ENCODE peak calls at places on chromosome 22, in five cellular contexts. C, D, U, E and H are unnamed samples.

GRCh38 chr22:34943830-34944229 is 122.1 kb upstream of the ISX start:
- DNase-seq in C (no peak), D (no peak), U (no peak), E (no peak), H (no peak)

GRCh38 chr22:20867179-20868099 is 8.6 kb downstream of the SNAP29 start:
- DNase-seq in C (peak), D (peak), U (peak), E (no peak), H (no peak)

GRCh38 chr22:17767236-17768065 is 6.8 kb downstream of the BID start:
- DNase-seq in C (no peak), D (no peak), U (no peak), E (no peak), H (no peak)

GRCh38 chr22:31179345-31179744 is 19.4 kb downstream of the RNF185 start:
- DNase-seq in C (no peak), D (no peak), U (no peak), E (no peak), H (no peak)

GRCh38 chr22:25709758-25710157 is 32.2 kb upstream of the MYO18B start:
- DNase-seq in C (peak), D (no peak), U (no peak), E (no peak), H (no peak)

GRCh38 chr22:43343262-43343988 is at the start of gene SCUBE1:
- DNase-seq in C (no peak), D (peak), U (peak), E (no peak), H (no peak)

GRCh38 chr22:38273135-38273761 is 438 bp upstream of the TMEM184B start:
- DNase-seq in C (peak), D (no peak), U (no peak), E (no peak), H (no peak)

GRCh38 chr22:27747396-27748256 is 53.9 kb downstream of the MN1 start:
- DNase-seq in C (no peak), D (no peak), U (no peak), E (no peak), H (no peak)

GRCh38 chr22:21047730-21048129 is 2.0 kb downstream of the LRRC74B start:
- DNase-seq in C (no peak), D (no peak), U (no peak), E (no peak), H (no peak)

GRCh38 chr22:42340695-42341383 is 70.4 kb upstream of the TCF20 start:
- DNase-seq in C (no peak), D (no peak), U (peak), E (no peak), H (no peak)

GRCh38 chr22:37098976-37099577 is 10.4 kb downstream of the TMPRSS6 start:
- DNase-seq in C (peak), D (no peak), U (no peak), E (no peak), H (no peak)

GRCh38 chr22:31212783-31213626 is 907 bp downstream of the LIMK2 start:
- DNase-seq in C (peak), D (no peak), U (no peak), E (no peak), H (no peak)

GRCh38 chr22:49307071-49307830 is 520.4 kb downstream of the BRD1 start:
- DNase-seq in C (peak), D (no peak), U (peak), E (no peak), H (peak)

GRCh38 chr22:27881404-27881803 is 37.7 kb downstream of the PITPNB start:
- DNase-seq in C (no peak), D (no peak), U (no peak), E (no peak), H (no peak)

GRCh38 chr22:36194971-36195370 is 6.6 kb downstream of the APOL4 start:
- DNase-seq in C (peak), D (peak), U (peak), E (peak), H (no peak)

GRCh38 chr22:35631597-35631996 is 14.5 kb upstream of the MB start:
- DNase-seq in C (peak), D (no peak), U (peak), E (no peak), H (peak)

GRCh38 chr22:49427341-49427740 is 400.3 kb downstream of the BRD1 start:
- DNase-seq in C (no peak), D (no peak), U (no peak), E (no peak), H (no peak)

GRCh38 chr22:31603081-31603525 is 58.9 kb downstream of the PISD start:
- DNase-seq in C (no peak), D (no peak), U (no peak), E (no peak), H (no peak)

GRCh38 chr22:45216133-45217003 is 24.3 kb downstream of the KIAA0930 start:
- DNase-seq in C (no peak), D (no peak), U (no peak), E (no peak), H (peak)

GRCh38 chr22:31496735-31497146 is 405 bp downstream of the SFI1 start:
- DNase-seq in C (peak), D (peak), U (peak), E (peak), H (no peak)

GRCh38 chr22:36930041-36930935 is 16.9 kb downstream of the CSF2RB start:
- DNase-seq in C (no peak), D (no peak), U (no peak), E (no peak), H (peak)

GRCh38 chr22:39177456-39177775 is 24.9 kb upstream of the CBX7 start:
- DNase-seq in C (no peak), D (no peak), U (no peak), E (no peak), H (peak)

GRCh38 chr22:25057013-25057881 is 104.7 kb downstream of the KIAA1671 start:
- DNase-seq in C (peak), D (peak), U (peak), E (peak), H (no peak)

GRCh38 chr22:31637375-31637937 is 24.6 kb downstream of the PISD start:
- DNase-seq in C (peak), D (peak), U (no peak), E (no peak), H (no peak)

GRCh38 chr22:50720861-50721844 is 16.9 kb upstream of the ACR start:
- DNase-seq in C (no peak), D (no peak), U (no peak), E (no peak), H (no peak)

GRCh38 chr22:50139843-50140415 is 30.6 kb upstream of the PANX2 start:
- DNase-seq in C (peak), D (no peak), U (no peak), E (no peak), H (no peak)

GRCh38 chr22:19105867-19106802 is 16.1 kb downstream of the DGCR2 start:
- DNase-seq in C (peak), D (no peak), U (peak), E (peak), H (peak)

GRCh38 chr22:49258107-49259010 is 569.3 kb downstream of the BRD1 start:
- DNase-seq in C (no peak), D (no peak), U (no peak), E (no peak), H (peak)

GRCh38 chr22:38173156-38173906 is 8.3 kb downstream of the PLA2G6 start:
- DNase-seq in C (no peak), D (no peak), U (no peak), E (no peak), H (no peak)

GRCh38 chr22:36398602-36399472 is 11.1 kb upstream of the MYH9 start:
- DNase-seq in C (no peak), D (no peak), U (no peak), E (no peak), H (no peak)

GRCh38 chr22:43337946-43338345 is 5.2 kb downstream of the SCUBE1 start:
- DNase-seq in C (no peak), D (no peak), U (no peak), E (no peak), H (no peak)

GRCh38 chr22:18104566-18104965 is 6.0 kb upstream of the TUBA8 start:
- DNase-seq in C (peak), D (no peak), U (no peak), E (no peak), H (no peak)

GRCh38 chr22:41992496-41992895 is 6.1 kb upstream of the WBP2NL start:
- DNase-seq in C (no peak), D (no peak), U (no peak), E (no peak), H (peak)

GRCh38 chr22:32079110-32080089 is 36.3 kb downstream of the SLC5A1 start:
- DNase-seq in C (no peak), D (no peak), U (no peak), E (no peak), H (no peak)

DNA sequence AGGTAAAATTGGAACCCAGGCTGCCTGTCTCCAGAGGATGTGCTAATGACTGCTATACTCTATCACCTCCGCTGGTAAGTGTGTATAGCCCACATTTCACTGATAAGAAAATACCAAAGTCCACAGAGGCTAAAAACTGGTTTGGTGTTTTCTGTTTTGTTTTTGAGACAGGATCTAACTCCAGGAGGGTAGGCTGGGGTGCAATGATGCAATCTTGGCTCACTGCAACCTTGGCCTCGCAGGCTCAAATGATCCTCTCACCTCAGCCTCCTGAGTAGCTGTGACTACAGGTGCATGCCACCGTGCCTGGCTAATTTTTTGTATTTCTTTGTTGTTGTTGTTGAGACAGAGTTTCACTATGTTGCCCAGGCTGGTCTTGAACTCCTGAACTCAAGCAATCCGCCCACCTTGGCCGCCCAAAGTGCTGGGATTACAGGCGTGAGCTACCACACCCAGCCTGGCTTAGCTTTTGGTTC is 409.8 kb downstream of the LARGE1 start:
- DNase-seq in C (no peak), D (no peak), U (no peak), E (no peak), H (no peak)
- TF ChIP-seq CTCF in C (no peak), D (no peak), U (no peak), E (no peak), H (no peak)

GRCh38 chr22:46568102-46568809 is 30.8 kb upstream of the CELSR1 start:
- DNase-seq in C (no peak), D (no peak), U (no peak), E (no peak), H (peak)
- TF ChIP-seq CTCF in C (no peak), D (no peak), U (no peak), E (no peak), H (peak)

GRCh38 chr22:46661221-46661851 is 41.1 kb downstream of the GRAMD4 start:
- DNase-seq in C (no peak), D (no peak), U (no peak), E (peak), H (no peak)

GRCh38 chr22:46659791-46660186 is 39.6 kb downstream of the GRAMD4 start:
- DNase-seq in C (no peak), D (no peak), U (no peak), E (no peak), H (no peak)

GRCh38 chr22:46662226-46662625 is 42.0 kb downstream of the GRAMD4 start:
- DNase-seq in C (no peak), D (no peak), U (no peak), E (no peak), H (no peak)

GRCh38 chr22:46659059-46659790 is 39.0 kb downstream of the GRAMD4 start:
- DNase-seq in C (no peak), D (no peak), U (no peak), E (no peak), H (no peak)

DNA sequence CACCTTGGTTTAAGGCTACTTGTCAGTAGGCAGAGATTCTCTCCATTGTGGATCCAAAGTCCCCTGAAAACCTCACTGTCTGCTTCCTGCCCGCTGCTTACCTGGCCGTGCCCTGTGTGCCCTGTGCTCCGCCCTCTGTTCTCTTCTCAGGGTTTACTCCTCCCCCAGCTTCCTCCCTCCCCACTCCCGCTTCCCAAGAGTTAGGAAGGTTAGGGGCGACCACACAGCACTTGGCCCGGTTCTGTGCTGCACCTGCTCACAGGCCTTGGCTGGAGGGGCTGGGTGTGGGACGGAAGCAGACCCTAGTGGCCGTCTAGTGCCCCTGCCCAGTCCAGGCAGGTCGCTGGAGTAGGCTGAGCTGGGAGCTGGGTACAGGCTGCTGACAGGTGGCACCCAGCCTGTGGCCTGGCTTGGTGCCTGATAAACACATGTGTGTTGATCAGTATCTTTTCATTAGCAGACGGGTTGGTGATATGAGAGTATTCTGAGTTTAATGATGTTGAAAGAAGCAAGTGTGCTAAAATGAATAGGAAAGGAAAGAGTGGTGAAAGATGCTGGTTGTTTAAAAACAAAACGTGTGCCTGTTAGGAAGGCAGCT is 40.5 kb downstream of the GRAMD4 start:
- DNase-seq in C (no peak), D (no peak), U (no peak), E (no peak), H (no peak)
- TF ChIP-seq CTCF in C (no peak), D (no peak), U (no peak), E (no peak), H (no peak)

DNA sequence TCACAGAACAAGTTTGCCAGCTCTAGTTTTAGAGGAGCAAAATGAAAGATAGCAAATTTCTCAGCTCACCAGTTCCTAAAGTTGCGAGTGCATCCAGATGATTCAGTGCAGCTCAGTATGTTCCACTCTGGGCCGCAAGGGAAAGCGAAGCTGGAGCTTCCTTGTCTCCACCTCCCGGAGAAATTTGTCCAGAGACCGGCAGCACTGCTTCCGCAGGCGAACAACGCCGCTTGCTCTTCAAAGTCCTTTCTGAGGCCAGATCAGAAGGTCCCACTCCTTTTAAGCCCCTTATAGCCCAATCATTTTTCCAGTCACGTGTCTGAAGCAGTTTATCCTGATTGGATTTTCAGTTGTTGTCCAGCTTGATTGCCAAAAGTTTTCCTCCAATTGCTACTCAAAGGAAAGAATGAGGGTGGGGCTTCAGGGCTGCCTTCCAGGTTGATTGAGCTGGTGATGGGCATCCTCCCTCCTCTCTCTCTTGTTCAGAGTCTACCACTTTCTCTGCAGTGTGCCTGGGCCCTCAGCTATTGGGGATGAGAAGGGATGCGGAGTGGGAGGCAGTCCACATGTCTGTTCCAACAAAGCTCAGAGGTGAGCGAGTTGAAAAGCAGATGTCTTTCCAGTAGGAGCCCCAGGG is at the start of gene ZNF280A:
- DNase-seq in C (no peak), D (no peak), U (no peak), E (no peak), H (no peak)
- TF ChIP-seq CTCF in C (no peak), D (no peak), U (no peak), E (no peak), H (no peak)

GRCh38 chr22:46535876-46536558 is 1.4 kb downstream of the CELSR1 start:
- DNase-seq in C (no peak), D (no peak), U (no peak), E (no peak), H (peak)
- TF ChIP-seq CTCF in C (no peak), D (no peak), U (no peak), E (no peak), H (no peak)